ENCODE peak calls at places on chromosome 16, in four cellular contexts. One of them, this sample, is unnamed.

GRCh38 chr16:75566889-75567255 is 693 bp downstream of the GABARAPL2 start:
- DNase-seq in uterus: no peak
- DNase-seq in colonic mucosa: peak
- DNase-seq in spleen: no peak
- DNase-seq in this sample: no peak

GRCh38 chr16:9053006-9053601 is 38.3 kb upstream of the HAPSTR1 start:
- DNase-seq in uterus: peak
- DNase-seq in colonic mucosa: peak
- DNase-seq in spleen: no peak
- DNase-seq in this sample: peak

GRCh38 chr16:17173134-17173729 is 297.5 kb downstream of the XYLT1 start:
- DNase-seq in uterus: peak
- DNase-seq in colonic mucosa: peak
- DNase-seq in spleen: peak
- DNase-seq in this sample: no peak

GRCh38 chr16:20004931-20005330 is 68.8 kb downstream of the GPR139 start:
- DNase-seq in uterus: no peak
- DNase-seq in colonic mucosa: no peak
- DNase-seq in spleen: no peak
- DNase-seq in this sample: no peak

GRCh38 chr16:84356176-84356575 is 12.2 kb upstream of the ATP2C2 start:
- DNase-seq in uterus: no peak
- DNase-seq in colonic mucosa: no peak
- DNase-seq in spleen: peak
- DNase-seq in this sample: no peak

GRCh38 chr16:85232369-85233142 is 120.3 kb upstream of the CIBAR2 start:
- DNase-seq in uterus: no peak
- DNase-seq in colonic mucosa: no peak
- DNase-seq in spleen: no peak
- DNase-seq in this sample: no peak

GRCh38 chr16:20849587-20850390 is 43.5 kb downstream of the REXO5 start:
- DNase-seq in uterus: peak
- DNase-seq in colonic mucosa: peak
- DNase-seq in spleen: no peak
- DNase-seq in this sample: peak

GRCh38 chr16:24761526-24761925 is 32.1 kb downstream of the TNRC6A start:
- DNase-seq in uterus: no peak
- DNase-seq in colonic mucosa: no peak
- DNase-seq in spleen: no peak
- DNase-seq in this sample: no peak

GRCh38 chr16:73152731-73153130 is 104.8 kb upstream of the ZFHX3 start:
- DNase-seq in uterus: no peak
- DNase-seq in colonic mucosa: no peak
- DNase-seq in spleen: no peak
- DNase-seq in this sample: no peak
- H3K27ac ChIP-seq in uterus: no peak
- H3K27ac ChIP-seq in colonic mucosa: no peak
- H3K27ac ChIP-seq in spleen: peak
- H3K27ac ChIP-seq in this sample: no peak

DNA sequence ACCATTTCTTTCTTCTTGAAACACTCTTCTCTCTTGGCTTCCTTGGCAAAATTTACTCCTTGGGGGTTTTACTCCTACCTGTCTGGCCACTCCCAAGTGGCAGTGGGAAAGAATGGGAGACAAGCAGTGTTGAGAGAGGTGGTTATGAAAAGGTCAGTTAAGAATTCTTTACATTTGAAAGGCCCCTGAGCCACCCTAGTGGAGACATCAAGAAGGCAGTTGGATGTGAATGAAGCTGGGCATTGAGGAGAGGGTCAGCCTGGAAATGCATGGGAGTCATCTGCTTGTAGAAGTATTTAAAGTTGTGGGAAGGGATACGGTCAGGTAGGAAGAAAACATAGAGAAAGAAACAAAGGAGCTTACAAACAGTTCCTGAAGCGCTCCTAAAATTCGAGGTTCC is 42.3 kb upstream of the CCNF start:
- DNase-seq in uterus: no peak
- DNase-seq in colonic mucosa: no peak
- DNase-seq in spleen: no peak
- DNase-seq in this sample: no peak
- TF ChIP-seq CTCF in uterus: no peak
- TF ChIP-seq CTCF in colonic mucosa: no peak
- TF ChIP-seq CTCF in spleen: no peak
- TF ChIP-seq CTCF in this sample: no peak

DNA sequence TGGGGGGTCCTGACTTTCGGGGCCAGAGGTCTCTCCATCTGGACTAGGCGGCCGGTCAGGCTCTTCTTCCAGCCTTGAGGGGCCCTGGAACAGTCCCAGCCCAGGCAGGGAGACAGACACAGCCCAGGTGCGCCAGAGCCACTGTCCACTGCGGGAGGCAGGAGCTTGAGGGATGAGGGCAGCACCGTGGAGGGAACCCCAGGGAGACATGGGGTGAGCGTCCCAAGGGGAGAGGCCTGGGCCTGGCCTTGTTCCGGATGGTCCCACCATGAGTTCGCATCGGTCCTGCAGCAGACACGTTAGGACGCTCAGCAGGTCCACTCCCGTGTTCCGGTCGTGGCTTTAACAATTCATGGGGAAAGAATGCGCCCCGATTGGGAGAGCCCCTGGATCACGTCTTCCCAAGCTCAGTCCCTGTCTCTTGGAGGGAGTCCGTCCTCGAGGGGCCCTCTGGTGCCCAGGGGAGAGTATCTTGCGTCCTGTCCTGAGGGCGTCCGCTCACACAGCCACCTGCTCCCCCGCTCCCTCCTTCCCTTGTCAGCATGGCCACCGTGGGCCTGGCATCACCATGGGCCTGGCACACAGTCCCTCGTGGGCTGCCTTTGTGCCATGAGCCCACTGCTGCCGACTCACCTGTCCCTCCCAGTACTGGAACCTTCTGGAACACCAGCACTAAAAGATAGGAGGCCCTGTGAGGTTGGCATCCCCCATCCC is 6.7 kb upstream of the NUDT16L1 start:
- DNase-seq in uterus: no peak
- DNase-seq in colonic mucosa: no peak
- DNase-seq in spleen: peak
- DNase-seq in this sample: no peak
- H3K4me3 ChIP-seq in uterus: no peak
- H3K4me3 ChIP-seq in colonic mucosa: no peak
- H3K4me3 ChIP-seq in spleen: no peak
- H3K4me3 ChIP-seq in this sample: no peak

GRCh38 chr16:69327585-69328310 is 2.6 kb downstream of the PDF start:
- DNase-seq in uterus: no peak
- DNase-seq in colonic mucosa: no peak
- DNase-seq in spleen: peak
- DNase-seq in this sample: no peak

GRCh38 chr16:69324013-69324531 is 6.3 kb downstream of the PDF start:
- DNase-seq in uterus: peak
- DNase-seq in colonic mucosa: peak
- DNase-seq in spleen: peak
- DNase-seq in this sample: no peak

GRCh38 chr16:69325784-69326171 is 4.6 kb downstream of the PDF start:
- DNase-seq in uterus: no peak
- DNase-seq in colonic mucosa: no peak
- DNase-seq in spleen: peak
- DNase-seq in this sample: no peak

GRCh38 chr16:69324585-69325253 is 5.7 kb downstream of the PDF start:
- DNase-seq in uterus: no peak
- DNase-seq in colonic mucosa: no peak
- DNase-seq in spleen: peak
- DNase-seq in this sample: no peak

GRCh38 chr16:69326172-69326873 is 4.1 kb downstream of the PDF start:
- DNase-seq in uterus: no peak
- DNase-seq in colonic mucosa: peak
- DNase-seq in spleen: no peak
- DNase-seq in this sample: no peak
- H3K27ac ChIP-seq in uterus: no peak
- H3K27ac ChIP-seq in colonic mucosa: peak
- H3K27ac ChIP-seq in spleen: peak
- H3K27ac ChIP-seq in this sample: no peak

GRCh38 chr16:73047536-73048291 is at the start of gene ZFHX3:
- DNase-seq in uterus: peak
- DNase-seq in colonic mucosa: peak
- DNase-seq in spleen: peak
- DNase-seq in this sample: no peak
- TF ChIP-seq CTCF in uterus: no peak
- TF ChIP-seq CTCF in colonic mucosa: no peak
- TF ChIP-seq CTCF in spleen: no peak
- TF ChIP-seq CTCF in this sample: no peak

GRCh38 chr16:90009172-90009899 is 9.9 kb downstream of the DBNDD1 start:
- DNase-seq in uterus: no peak
- DNase-seq in colonic mucosa: no peak
- DNase-seq in spleen: no peak
- DNase-seq in this sample: no peak
- H3K4me3 ChIP-seq in uterus: no peak
- H3K4me3 ChIP-seq in colonic mucosa: no peak
- H3K4me3 ChIP-seq in spleen: peak
- H3K4me3 ChIP-seq in this sample: no peak